ENCODE peak calls at places on chromosomes 6 and 20, in five cellular contexts. D is cardiac muscle cell; C is left lung; M is CD8-positive, alpha-beta memory T cell; P is foreskin fibroblast. H is an unnamed sample.

GRCh38 chr6:67175091-67175490 is 1460.0 kb upstream of the ADGRB3 start:
- DNase-seq in D (no peak), C (no peak), M (no peak), P (no peak), H (no peak)

GRCh38 chr20:8431538-8432434 is 299.7 kb downstream of the PLCB1 start:
- DNase-seq in D (peak; percentile 4), C (no peak), M (no peak), P (no peak), H (no peak)

GRCh38 chr6:17998003-17998402 is 10.6 kb upstream of the KIF13A start:
- DNase-seq in D (no peak), C (no peak), M (no peak), P (no peak), H (no peak)

GRCh38 chr6:118705799-118706481 is 54.5 kb upstream of the CEP85L start:
- DNase-seq in D (peak; percentile 23), C (no peak), M (peak; percentile 26), P (peak; percentile 43), H (no peak)

GRCh38 chr20:41078329-41078728 is 49.7 kb downstream of the TOP1 start:
- DNase-seq in D (peak; percentile 54), C (no peak), M (peak; percentile 15), P (no peak), H (no peak)

GRCh38 chr20:62332989-62333819 is 30.4 kb downstream of the ADRM1 start:
- DNase-seq in D (no peak), C (peak; percentile 67), M (no peak), P (no peak), H (no peak)

GRCh38 chr6:138250513-138251247 is 32.4 kb upstream of the PBOV1 start:
- DNase-seq in D (no peak), C (no peak), M (no peak), P (peak; percentile 70), H (peak; percentile 80)

GRCh38 chr6:48845219-48845618 is 617.8 kb downstream of the MMUT start:
- DNase-seq in D (no peak), C (no peak), M (no peak), P (no peak), H (no peak)

GRCh38 chr20:35001596-35002362 is 46.1 kb downstream of the MYH7B start:
- DNase-seq in D (no peak), C (peak; percentile 66), M (no peak), P (no peak), H (no peak)

GRCh38 chr6:37785688-37786270 is 33.7 kb upstream of the ZFAND3 start:
- DNase-seq in D (no peak), C (no peak), M (no peak), P (peak; percentile 55), H (no peak)

GRCh38 chr20:44683263-44684046 is 31.7 kb upstream of the CCN5 start:
- DNase-seq in D (peak; percentile 73), C (no peak), M (peak; percentile 50), P (no peak), H (no peak)

GRCh38 chr20:63156221-63156671 is 59.7 kb downstream of the YTHDF1 start:
- DNase-seq in D (no peak), C (peak; percentile 50), M (no peak), P (no peak), H (no peak)

GRCh38 chr6:27375613-27376079 is 12.9 kb upstream of the ZNF391 start:
- DNase-seq in D (peak; percentile 13), C (no peak), M (no peak), P (no peak), H (no peak)

GRCh38 chr20:51272392-51272791 is 249.5 kb upstream of the KCNG1 start:
- DNase-seq in D (no peak), C (no peak), M (no peak), P (peak; percentile 1), H (peak; percentile 24)

GRCh38 chr20:63696311-63696627 is 183 bp upstream of the TNFRSF6B start:
- DNase-seq in D (peak; percentile 41), C (peak; percentile 77), M (peak; percentile 21), P (no peak), H (no peak)

GRCh38 chr20:16283307-16283706 is 289.9 kb downstream of the KIF16B start:
- DNase-seq in D (no peak), C (no peak), M (no peak), P (no peak), H (no peak)

GRCh38 chr20:3685341-3685740 is 3.5 kb upstream of the ADAM33 start:
- DNase-seq in D (no peak), C (no peak), M (no peak), P (no peak), H (no peak)

GRCh38 chr6:90409700-90410099 is 113.1 kb upstream of the BACH2 start:
- DNase-seq in D (no peak), C (no peak), M (no peak), P (no peak), H (no peak)

GRCh38 chr6:71124340-71124739 is 164.3 kb upstream of the OGFRL1 start:
- DNase-seq in D (no peak), C (no peak), M (no peak), P (no peak), H (peak; percentile 51)

GRCh38 chr6:160417135-160417534 is 69.0 kb downstream of the SLC22A3 start:
- DNase-seq in D (no peak), C (no peak), M (no peak), P (no peak), H (no peak)

GRCh38 chr6:108874470-108875160 is 26.4 kb downstream of the ARMC2 start:
- DNase-seq in D (no peak), C (no peak), M (peak; percentile 42), P (peak; percentile 28), H (peak; percentile 32)

GRCh38 chr6:14819840-14820420 is 425.9 kb upstream of the JARID2 start:
- DNase-seq in D (no peak), C (no peak), M (no peak), P (no peak), H (no peak)

GRCh38 chr6:27247133-27247836 is at the start of gene PRSS16:
- DNase-seq in D (no peak), C (no peak), M (no peak), P (no peak), H (no peak)

GRCh38 chr20:62114894-62115293 is 7.4 kb upstream of the LSM14B start:
- DNase-seq in D (no peak), C (no peak), M (no peak), P (no peak), H (no peak)

GRCh38 chr20:8909596-8909995 is 159.3 kb upstream of the PLCB4 start:
- DNase-seq in D (no peak), C (no peak), M (no peak), P (peak; percentile 48), H (no peak)

GRCh38 chr6:108621117-108621516 is 60.4 kb downstream of the FOXO3 start:
- DNase-seq in D (no peak), C (no peak), M (no peak), P (peak; percentile 96), H (peak; percentile 92)

GRCh38 chr6:166488701-166489100 is 97.8 kb downstream of the RAMACL start:
- DNase-seq in D (no peak), C (peak; percentile 59), M (no peak), P (no peak), H (no peak)

GRCh38 chr6:106253731-106254130 is 71.8 kb downstream of the ATG5 start:
- DNase-seq in D (no peak), C (no peak), M (no peak), P (no peak), H (peak; percentile 54)

GRCh38 chr6:41693281-41693838 is 42.0 kb downstream of the TFEB start:
- DNase-seq in D (no peak), C (no peak), M (no peak), P (no peak), H (no peak)

GRCh38 chr6:168906251-168906845 is 347.3 kb downstream of the THBS2 start:
- DNase-seq in D (no peak), C (no peak), M (no peak), P (no peak), H (no peak)

GRCh38 chr20:19976595-19977372 is 40.4 kb upstream of the NAA20 start:
- DNase-seq in D (peak; percentile 42), C (peak; percentile 80), M (peak; percentile 7), P (peak; percentile 77), H (peak; percentile 68)

GRCh38 chr6:20790032-20790791 is 256.0 kb downstream of the CDKAL1 start:
- DNase-seq in D (no peak), C (no peak), M (no peak), P (no peak), H (no peak)

GRCh38 chr20:59779656-59780380 is 153.6 kb downstream of the SYCP2 start:
- DNase-seq in D (no peak), C (no peak), M (no peak), P (no peak), H (no peak)

GRCh38 chr6:34386316-34387137 is 5.9 kb downstream of the NUDT3 start:
- DNase-seq in D (no peak), C (no peak), M (no peak), P (peak; percentile 88), H (peak; percentile 98)

GRCh38 chr6:36067374-36068011 is 39.9 kb downstream of the MAPK14 start:
- DNase-seq in D (peak; percentile 14), C (no peak), M (no peak), P (peak; percentile 24), H (no peak)

GRCh38 chr6:97591955-97592354 is 308.9 kb upstream of the MMS22L start:
- DNase-seq in D (no peak), C (no peak), M (no peak), P (no peak), H (no peak)

GRCh38 chr6:101931766-101932165 is 538.3 kb downstream of the GRIK2 start:
- DNase-seq in D (no peak), C (no peak), M (no peak), P (no peak), H (no peak)

GRCh38 chr6:160394654-160395035 is 46.5 kb downstream of the SLC22A3 start:
- DNase-seq in D (no peak), C (no peak), M (no peak), P (no peak), H (no peak)

GRCh38 chr6:135281227-135281626 is 100.1 kb downstream of the MYB start:
- DNase-seq in D (no peak), C (no peak), M (no peak), P (no peak), H (no peak)
- H3K4me3 ChIP-seq in D (no peak overlapping the region), C (no peak overlapping the region), M (no peak overlapping the region), P (no peak overlapping the region), H (no peak overlapping the region)

GRCh38 chr20:38893056-38893455 is 33.2 kb upstream of the FAM83D start:
- DNase-seq in D (no peak), C (no peak), M (no peak), P (no peak), H (no peak)

GRCh38 chr20:38895098-38895949 is 30.9 kb upstream of the FAM83D start:
- DNase-seq in D (no peak), C (no peak), M (no peak), P (no peak), H (no peak)

GRCh38 chr20:38894091-38894847 is 31.9 kb upstream of the FAM83D start:
- DNase-seq in D (no peak), C (no peak), M (no peak), P (peak; percentile 7), H (no peak)

GRCh38 chr20:38892091-38892981 is 33.9 kb upstream of the FAM83D start:
- DNase-seq in D (no peak), C (no peak), M (no peak), P (no peak), H (no peak)

GRCh38 chr20:38893485-38894090 is 32.6 kb upstream of the FAM83D start:
- DNase-seq in D (peak; percentile 77), C (peak; percentile 95), M (peak; percentile 78), P (peak; percentile 33), H (no peak)
- H3K4me3 ChIP-seq in D (no peak overlapping the region), C (no peak overlapping the region), M (peak overlapping the region; percentile 49), P (no peak overlapping the region), H (no peak overlapping the region)

GRCh38 chr6:85435872-85436271 is 14.0 kb upstream of the NT5E start:
- DNase-seq in D (no peak), C (no peak), M (no peak), P (no peak), H (no peak)
- H3K4me3 ChIP-seq in D (no peak overlapping the region), C (no peak overlapping the region), M (no peak overlapping the region), P (no peak overlapping the region), H (no peak overlapping the region)

GRCh38 chr6:44652551-44652950 is 265.0 kb downstream of the CDC5L start:
- DNase-seq in D (no peak), C (no peak), M (no peak), P (no peak), H (no peak)
- H3K4me3 ChIP-seq in D (no peak overlapping the region), C (no peak overlapping the region), M (no peak overlapping the region), P (no peak overlapping the region), H (no peak overlapping the region)